ENCODE peak calls at places on chromosomes 6 and 20, in ten cellular contexts. One of them, this sample, is unnamed.

GRCh38 chr6:37242429-37243052 is 15.0 kb upstream of the TBC1D22B start:
- DNase-seq in HFF-Myc: peak
- DNase-seq in pancreas: peak
- DNase-seq in GM06990: no peak
- DNase-seq in fibroblast of mammary gland: peak
- DNase-seq in psoas muscle: peak
- DNase-seq in BJ: peak
- DNase-seq in tibial artery: peak
- DNase-seq in heart left ventricle: no peak
- DNase-seq in heart right ventricle: no peak
- DNase-seq in this sample: no peak

GRCh38 chr6:144262470-144263369 is 22.4 kb upstream of the UTRN start:
- DNase-seq in psoas muscle: no peak
- DNase-seq in fibroblast of mammary gland: no peak
- DNase-seq in pancreas: no peak
- DNase-seq in GM06990: no peak
- DNase-seq in heart left ventricle: no peak
- DNase-seq in BJ: no peak
- DNase-seq in tibial artery: no peak
- DNase-seq in heart right ventricle: no peak
- DNase-seq in HFF-Myc: no peak
- DNase-seq in this sample: no peak

GRCh38 chr6:10891960-10892359 is 5.1 kb downstream of the SYCP2L start:
- DNase-seq in HFF-Myc: no peak
- DNase-seq in psoas muscle: no peak
- DNase-seq in pancreas: no peak
- DNase-seq in tibial artery: no peak
- DNase-seq in fibroblast of mammary gland: no peak
- DNase-seq in heart left ventricle: no peak
- DNase-seq in GM06990: no peak
- DNase-seq in heart right ventricle: no peak
- DNase-seq in BJ: no peak
- DNase-seq in this sample: no peak

GRCh38 chr6:116508527-116508926 is 2.9 kb upstream of the CALHM5 start:
- DNase-seq in heart right ventricle: no peak
- DNase-seq in fibroblast of mammary gland: no peak
- DNase-seq in GM06990: no peak
- DNase-seq in tibial artery: no peak
- DNase-seq in BJ: no peak
- DNase-seq in psoas muscle: no peak
- DNase-seq in pancreas: no peak
- DNase-seq in heart left ventricle: no peak
- DNase-seq in HFF-Myc: no peak
- DNase-seq in this sample: no peak

GRCh38 chr6:139508023-139508422 is 133.6 kb upstream of the CITED2 start:
- DNase-seq in pancreas: no peak
- DNase-seq in heart right ventricle: no peak
- DNase-seq in fibroblast of mammary gland: peak
- DNase-seq in tibial artery: no peak
- DNase-seq in psoas muscle: no peak
- DNase-seq in BJ: no peak
- DNase-seq in HFF-Myc: no peak
- DNase-seq in heart left ventricle: no peak
- DNase-seq in GM06990: no peak
- DNase-seq in this sample: no peak

GRCh38 chr20:45436732-45437485 is 21.0 kb downstream of the PIGT start:
- DNase-seq in tibial artery: peak
- DNase-seq in heart left ventricle: peak
- DNase-seq in HFF-Myc: peak
- DNase-seq in pancreas: peak
- DNase-seq in GM06990: peak
- DNase-seq in fibroblast of mammary gland: peak
- DNase-seq in heart right ventricle: peak
- DNase-seq in psoas muscle: peak
- DNase-seq in BJ: no peak
- DNase-seq in this sample: peak

GRCh38 chr6:110116258-110116657 is 63.2 kb downstream of the WASF1 start:
- DNase-seq in HFF-Myc: no peak
- DNase-seq in pancreas: peak
- DNase-seq in heart right ventricle: no peak
- DNase-seq in BJ: no peak
- DNase-seq in GM06990: no peak
- DNase-seq in fibroblast of mammary gland: no peak
- DNase-seq in psoas muscle: no peak
- DNase-seq in tibial artery: no peak
- DNase-seq in heart left ventricle: no peak
- DNase-seq in this sample: no peak

GRCh38 chr6:68691120-68691519 is 56.0 kb downstream of the ADGRB3 start:
- DNase-seq in psoas muscle: no peak
- DNase-seq in pancreas: no peak
- DNase-seq in HFF-Myc: no peak
- DNase-seq in tibial artery: no peak
- DNase-seq in GM06990: no peak
- DNase-seq in BJ: no peak
- DNase-seq in heart right ventricle: no peak
- DNase-seq in heart left ventricle: no peak
- DNase-seq in fibroblast of mammary gland: no peak
- DNase-seq in this sample: no peak

GRCh38 chr20:58576590-58576944 is 61.4 kb upstream of the APCDD1L start:
- DNase-seq in BJ: no peak
- DNase-seq in heart left ventricle: no peak
- DNase-seq in heart right ventricle: no peak
- DNase-seq in HFF-Myc: no peak
- DNase-seq in tibial artery: peak
- DNase-seq in GM06990: no peak
- DNase-seq in pancreas: no peak
- DNase-seq in psoas muscle: no peak
- DNase-seq in fibroblast of mammary gland: no peak
- DNase-seq in this sample: no peak

GRCh38 chr20:61588356-61589054 is 336.4 kb downstream of the CDH4 start:
- DNase-seq in HFF-Myc: peak
- DNase-seq in pancreas: no peak
- DNase-seq in BJ: peak
- DNase-seq in heart right ventricle: no peak
- DNase-seq in heart left ventricle: no peak
- DNase-seq in fibroblast of mammary gland: peak
- DNase-seq in psoas muscle: no peak
- DNase-seq in tibial artery: no peak
- DNase-seq in GM06990: no peak
- DNase-seq in this sample: no peak

GRCh38 chr20:24769878-24770627 is 179.0 kb upstream of the CST7 start:
- DNase-seq in pancreas: peak
- DNase-seq in tibial artery: no peak
- DNase-seq in heart right ventricle: no peak
- DNase-seq in heart left ventricle: peak
- DNase-seq in BJ: no peak
- DNase-seq in HFF-Myc: no peak
- DNase-seq in fibroblast of mammary gland: no peak
- DNase-seq in GM06990: no peak
- DNase-seq in psoas muscle: no peak
- DNase-seq in this sample: no peak

GRCh38 chr6:125790403-125791150 is at the start of gene NCOA7:
- DNase-seq in BJ: no peak
- DNase-seq in HFF-Myc: no peak
- DNase-seq in fibroblast of mammary gland: peak
- DNase-seq in tibial artery: peak
- DNase-seq in GM06990: peak
- DNase-seq in heart right ventricle: peak
- DNase-seq in pancreas: peak
- DNase-seq in heart left ventricle: peak
- DNase-seq in psoas muscle: peak
- DNase-seq in this sample: peak

GRCh38 chr20:39630215-39630614 is 668.1 kb downstream of the DHX35 start:
- DNase-seq in psoas muscle: no peak
- DNase-seq in tibial artery: no peak
- DNase-seq in heart left ventricle: no peak
- DNase-seq in heart right ventricle: no peak
- DNase-seq in GM06990: no peak
- DNase-seq in pancreas: no peak
- DNase-seq in HFF-Myc: peak
- DNase-seq in fibroblast of mammary gland: peak
- DNase-seq in BJ: no peak
- DNase-seq in this sample: no peak
- TF ChIP-seq CTCF in psoas muscle: no peak
- TF ChIP-seq CTCF in tibial artery: no peak
- TF ChIP-seq CTCF in heart left ventricle: no peak
- TF ChIP-seq CTCF in heart right ventricle: no peak
- TF ChIP-seq CTCF in GM06990: no peak
- TF ChIP-seq CTCF in pancreas: no peak
- TF ChIP-seq CTCF in HFF-Myc: no peak
- TF ChIP-seq CTCF in fibroblast of mammary gland: no peak
- TF ChIP-seq CTCF in BJ: no peak
- TF ChIP-seq CTCF in this sample: no peak

GRCh38 chr6:43578748-43579147 is 2.8 kb downstream of the POLH start:
- DNase-seq in fibroblast of mammary gland: peak
- DNase-seq in BJ: no peak
- DNase-seq in tibial artery: no peak
- DNase-seq in heart left ventricle: no peak
- DNase-seq in GM06990: no peak
- DNase-seq in pancreas: no peak
- DNase-seq in HFF-Myc: no peak
- DNase-seq in heart right ventricle: no peak
- DNase-seq in psoas muscle: no peak
- DNase-seq in this sample: no peak

GRCh38 chr6:43572015-43572414 is 3.8 kb downstream of the XPO5 start:
- DNase-seq in BJ: no peak
- DNase-seq in pancreas: no peak
- DNase-seq in heart right ventricle: no peak
- DNase-seq in fibroblast of mammary gland: no peak
- DNase-seq in tibial artery: no peak
- DNase-seq in heart left ventricle: no peak
- DNase-seq in psoas muscle: no peak
- DNase-seq in HFF-Myc: no peak
- DNase-seq in GM06990: no peak
- DNase-seq in this sample: no peak

GRCh38 chr6:43575105-43575771 is 600 bp downstream of the XPO5 start:
- DNase-seq in tibial artery: peak
- DNase-seq in pancreas: no peak
- DNase-seq in heart left ventricle: no peak
- DNase-seq in fibroblast of mammary gland: peak
- DNase-seq in BJ: no peak
- DNase-seq in psoas muscle: no peak
- DNase-seq in GM06990: no peak
- DNase-seq in HFF-Myc: no peak
- DNase-seq in heart right ventricle: peak
- DNase-seq in this sample: no peak

GRCh38 chr6:43579171-43579570 is 3.2 kb downstream of the POLH start:
- DNase-seq in heart right ventricle: no peak
- DNase-seq in psoas muscle: no peak
- DNase-seq in GM06990: no peak
- DNase-seq in tibial artery: no peak
- DNase-seq in fibroblast of mammary gland: peak
- DNase-seq in heart left ventricle: no peak
- DNase-seq in HFF-Myc: no peak
- DNase-seq in BJ: no peak
- DNase-seq in pancreas: no peak
- DNase-seq in this sample: no peak

DNA sequence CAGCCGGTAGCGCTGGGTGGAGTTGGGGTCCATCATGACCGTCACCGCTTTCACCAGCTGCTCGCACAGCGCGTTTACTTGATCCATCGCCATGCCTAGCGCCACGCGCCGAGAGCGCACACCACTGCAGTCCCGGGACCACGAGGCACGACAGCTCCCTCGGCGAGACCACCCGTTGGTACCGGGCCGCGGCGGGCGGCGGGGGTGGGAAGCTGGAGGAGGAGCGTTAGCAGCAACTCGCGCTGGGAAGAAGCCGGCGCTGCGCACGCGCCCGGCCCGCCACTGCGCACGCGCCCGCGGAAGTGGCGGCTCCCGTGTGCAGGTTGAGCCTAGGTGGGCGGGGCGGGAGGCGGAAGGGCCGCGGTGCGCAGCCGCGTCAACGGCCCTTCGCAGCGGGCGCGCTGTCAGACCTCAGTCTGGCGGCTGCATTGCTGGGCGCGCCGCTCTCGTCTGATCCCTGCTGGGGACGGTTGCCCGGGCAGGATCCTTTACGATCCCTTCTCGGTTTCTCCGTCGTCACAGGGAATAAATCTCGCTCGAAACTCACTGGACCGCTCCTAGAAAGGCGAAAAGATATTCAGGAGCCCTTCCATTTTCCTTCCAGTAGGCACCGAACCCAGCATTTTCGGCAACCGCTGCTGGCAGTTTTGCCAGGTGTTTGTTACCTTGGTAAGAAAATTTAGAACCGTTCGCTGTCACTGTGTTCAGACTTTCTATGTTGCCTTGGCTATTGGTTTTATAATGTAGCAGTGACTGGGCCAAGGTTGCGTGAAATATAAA is at the start of the genes POLH and XPO5:
- DNase-seq in HFF-Myc: peak
- DNase-seq in BJ: peak
- DNase-seq in GM06990: peak
- DNase-seq in fibroblast of mammary gland: peak
- DNase-seq in heart right ventricle: peak
- DNase-seq in heart left ventricle: peak
- DNase-seq in tibial artery: peak
- DNase-seq in pancreas: peak
- DNase-seq in psoas muscle: peak
- DNase-seq in this sample: peak
- TF ChIP-seq CTCF in HFF-Myc: no peak
- TF ChIP-seq CTCF in BJ: peak
- TF ChIP-seq CTCF in GM06990: peak
- TF ChIP-seq CTCF in fibroblast of mammary gland: peak
- TF ChIP-seq CTCF in heart right ventricle: peak
- TF ChIP-seq CTCF in heart left ventricle: peak
- TF ChIP-seq CTCF in tibial artery: no peak
- TF ChIP-seq CTCF in pancreas: no peak
- TF ChIP-seq CTCF in psoas muscle: peak
- TF ChIP-seq CTCF in this sample: no peak

DNA sequence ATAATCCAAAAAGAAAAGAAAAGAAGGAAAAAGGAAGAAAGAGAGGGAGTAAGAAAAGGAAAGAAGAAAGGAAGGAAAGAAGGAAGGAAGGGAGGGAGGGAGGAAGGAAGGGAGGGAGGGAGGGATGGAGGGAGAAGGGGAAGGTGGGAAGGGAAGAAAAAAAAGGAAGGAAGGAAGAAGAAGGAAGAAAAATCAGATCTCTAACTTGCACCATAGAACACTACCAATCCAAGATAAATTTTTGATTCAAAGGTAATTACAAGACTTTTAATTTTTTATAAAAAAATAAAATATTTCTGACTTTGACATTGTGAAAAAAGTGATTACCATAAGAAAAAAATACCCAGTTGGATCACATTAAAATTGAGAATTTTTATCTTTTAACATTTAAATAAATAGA is 70.5 kb upstream of the NKAIN2 start:
- DNase-seq in heart right ventricle: no peak
- DNase-seq in psoas muscle: no peak
- DNase-seq in pancreas: no peak
- DNase-seq in fibroblast of mammary gland: no peak
- DNase-seq in tibial artery: no peak
- DNase-seq in HFF-Myc: no peak
- DNase-seq in heart left ventricle: no peak
- DNase-seq in BJ: no peak
- DNase-seq in GM06990: no peak
- DNase-seq in this sample: no peak
- TF ChIP-seq CTCF in heart right ventricle: no peak
- TF ChIP-seq CTCF in psoas muscle: no peak
- TF ChIP-seq CTCF in pancreas: no peak
- TF ChIP-seq CTCF in fibroblast of mammary gland: no peak
- TF ChIP-seq CTCF in tibial artery: no peak
- TF ChIP-seq CTCF in HFF-Myc: no peak
- TF ChIP-seq CTCF in heart left ventricle: no peak
- TF ChIP-seq CTCF in BJ: no peak
- TF ChIP-seq CTCF in GM06990: no peak
- TF ChIP-seq CTCF in this sample: no peak

GRCh38 chr6:15623282-15624116 is 39.3 kb downstream of the DTNBP1 start:
- DNase-seq in fibroblast of mammary gland: peak
- DNase-seq in pancreas: no peak
- DNase-seq in heart right ventricle: no peak
- DNase-seq in HFF-Myc: no peak
- DNase-seq in tibial artery: no peak
- DNase-seq in BJ: no peak
- DNase-seq in GM06990: no peak
- DNase-seq in psoas muscle: no peak
- DNase-seq in heart left ventricle: no peak
- DNase-seq in this sample: peak
- TF ChIP-seq CTCF in fibroblast of mammary gland: peak
- TF ChIP-seq CTCF in pancreas: peak
- TF ChIP-seq CTCF in heart right ventricle: peak
- TF ChIP-seq CTCF in HFF-Myc: no peak
- TF ChIP-seq CTCF in tibial artery: peak
- TF ChIP-seq CTCF in BJ: peak
- TF ChIP-seq CTCF in GM06990: peak
- TF ChIP-seq CTCF in psoas muscle: peak
- TF ChIP-seq CTCF in heart left ventricle: peak
- TF ChIP-seq CTCF in this sample: peak